ENCODE peak calls at places on chromosomes 13 and 19, in ten cellular contexts. R is heart right ventricle; L is astrocyte; W is aorta; U is ovary; I is IMR-90; E is tibial artery; G is upper lobe of left lung; M is fibroblast of lung; O is CD8-positive, alpha-beta memory T cell. S is an unnamed sample.

GRCh38 chr19:18118420-18119242 is 21.1 kb downstream of the MAST3 start:
- DNase-seq in R (no peak), L (no peak), W (no peak), U (no peak), I (peak; percentile 18), E (no peak), G (no peak), M (peak; percentile 17), O (peak; percentile 18), S (no peak)

GRCh38 chr19:34231439-34231838 is 22.9 kb upstream of the GARRE1 start:
- DNase-seq in R (no peak), L (no peak), W (no peak), U (no peak), I (no peak), E (no peak), G (no peak), M (no peak), O (no peak), S (no peak)

GRCh38 chr13:48192536-48192935 is 40.5 kb upstream of the ITM2B start:
- DNase-seq in R (no peak), L (no peak), W (no peak), U (no peak), I (no peak), E (no peak), G (no peak), M (no peak), O (no peak), S (no peak)

GRCh38 chr13:34156841-34157365 is 339.0 kb downstream of the RFC3 start:
- DNase-seq in R (peak; percentile 48), L (peak; percentile 97), W (peak; percentile 89), U (peak; percentile 57), I (peak; percentile 95), E (peak; percentile 89), G (peak; percentile 87), M (peak; percentile 99), O (no peak), S (peak; percentile 77)

GRCh38 chr19:50994129-50994528 is 7.3 kb downstream of the KLK8 start:
- DNase-seq in R (no peak), L (no peak), W (no peak), U (no peak), I (no peak), E (no peak), G (no peak), M (no peak), O (no peak), S (no peak)

GRCh38 chr19:13152854-13153626 is 2.8 kb downstream of the IER2 start:
- DNase-seq in R (peak; percentile 97), L (peak; percentile 83), W (peak; percentile 99), U (peak; percentile 97), I (peak; percentile 93), E (peak; percentile 97), G (peak; percentile 94), M (peak; percentile 89), O (peak; percentile 97), S (peak; percentile 97)

GRCh38 chr19:19042732-19043274 is 9.4 kb downstream of the ARMC6 start:
- DNase-seq in R (no peak), L (no peak), W (no peak), U (no peak), I (no peak), E (no peak), G (no peak), M (no peak), O (no peak), S (no peak)

GRCh38 chr13:101115762-101116161 is 300.5 kb downstream of the NALCN start:
- DNase-seq in R (no peak), L (no peak), W (no peak), U (no peak), I (no peak), E (no peak), G (no peak), M (peak; percentile 10), O (no peak), S (no peak)

GRCh38 chr19:56309511-56310185 is 5.0 kb downstream of the ZSCAN5A start:
- DNase-seq in R (no peak), L (no peak), W (peak; percentile 87), U (peak; percentile 51), I (peak; percentile 4), E (no peak), G (peak; percentile 73), M (peak; percentile 8), O (peak; percentile 36), S (no peak)

GRCh38 chr19:13959962-13960862 is 7.9 kb downstream of the DCAF15 start:
- DNase-seq in R (no peak), L (no peak), W (peak; percentile 73), U (no peak), I (no peak), E (no peak), G (no peak), M (no peak), O (peak; percentile 36), S (no peak)

GRCh38 chr19:18440421-18440877 is 2.5 kb upstream of the ISYNA1 start:
- DNase-seq in R (no peak), L (no peak), W (no peak), U (peak; percentile 68), I (no peak), E (no peak), G (no peak), M (no peak), O (no peak), S (no peak)

GRCh38 chr13:61795580-61795979 is 379.9 kb upstream of the PCDH20 start:
- DNase-seq in R (no peak), L (no peak), W (no peak), U (no peak), I (no peak), E (no peak), G (no peak), M (no peak), O (no peak), S (no peak)

GRCh38 chr19:8731428-8732169 is 10.2 kb downstream of the OR2Z1 start:
- DNase-seq in R (no peak), L (no peak), W (no peak), U (no peak), I (no peak), E (no peak), G (no peak), M (no peak), O (no peak), S (no peak)

GRCh38 chr19:42468273-42468796 is 25.6 kb upstream of the CXCL17 start:
- DNase-seq in R (no peak), L (peak; percentile 44), W (no peak), U (no peak), I (peak; percentile 62), E (no peak), G (no peak), M (peak; percentile 62), O (no peak), S (no peak)
- H3K4me1 ChIP-seq in R (peaks cover 24% of the 10 kb centered on the region), L (no peaks in the 10 kb centered on the region), W (no peaks in the 10 kb centered on the region), U (no peaks in the 10 kb centered on the region), I (peaks cover 6% of the 10 kb centered on the region), E (no peaks in the 10 kb centered on the region), G (peaks cover 12% of the 10 kb centered on the region), M (no peaks in the 10 kb centered on the region), O (no peaks in the 10 kb centered on the region), S (no peaks in the 10 kb centered on the region)

GRCh38 chr13:67139551-67139950 is 90.6 kb downstream of the PCDH9 start:
- DNase-seq in R (no peak), L (no peak), W (no peak), U (no peak), I (no peak), E (no peak), G (no peak), M (no peak), O (no peak), S (no peak)
- H3K27ac ChIP-seq in R (no peak overlapping the region), L (no peak overlapping the region), W (no peak overlapping the region), U (no peak overlapping the region), I (no peak overlapping the region), E (no peak overlapping the region), G (no peak overlapping the region), M (no peak overlapping the region), O (no peak overlapping the region), S (no peak overlapping the region)

GRCh38 chr19:44958090-44958489 is 2.9 kb downstream of the CLPTM1 start:
- DNase-seq in R (no peak), L (no peak), W (no peak), U (no peak), I (no peak), E (no peak), G (no peak), M (no peak), O (no peak), S (no peak)

GRCh38 chr19:44960906-44961734 is 5.9 kb downstream of the CLPTM1 start:
- DNase-seq in R (no peak), L (no peak), W (no peak), U (no peak), I (no peak), E (no peak), G (no peak), M (no peak), O (no peak), S (no peak)

GRCh38 chr19:44955500-44956439 is 590 bp downstream of the CLPTM1 start:
- DNase-seq in R (no peak), L (no peak), W (no peak), U (no peak), I (no peak), E (no peak), G (no peak), M (peak; percentile 2), O (no peak), S (no peak)

GRCh38 chr19:44961821-44962220 is 6.6 kb downstream of the CLPTM1 start:
- DNase-seq in R (no peak), L (no peak), W (no peak), U (no peak), I (no peak), E (no peak), G (no peak), M (no peak), O (no peak), S (no peak)

DNA sequence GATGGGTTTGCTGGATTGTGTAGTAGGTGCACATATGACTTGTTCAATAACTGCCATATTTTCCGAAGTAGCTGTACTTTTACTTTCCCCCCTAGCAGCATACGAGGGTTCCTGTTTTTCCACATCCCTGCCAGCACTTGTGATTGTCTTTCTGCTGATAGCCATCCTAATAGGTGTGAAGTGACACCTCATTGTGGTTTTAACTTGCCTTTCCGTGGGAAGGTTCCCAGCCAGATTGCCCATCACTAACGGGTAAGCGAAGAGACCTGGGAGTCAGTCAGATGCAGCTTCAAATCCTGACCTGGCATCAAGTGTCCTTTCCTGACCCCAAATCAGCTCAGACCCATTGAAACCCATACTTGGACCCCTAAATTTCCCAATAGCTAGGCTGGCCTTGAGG is 4.5 kb downstream of the CLPTM1 start:
- DNase-seq in R (no peak), L (no peak), W (no peak), U (no peak), I (no peak), E (no peak), G (no peak), M (no peak), O (no peak), S (no peak)
- H3K4me1 ChIP-seq in R (peaks cover 53% of the 10 kb centered on the region), L (peaks cover 10% of the 10 kb centered on the region), W (no peaks in the 10 kb centered on the region), U (peaks cover 11% of the 10 kb centered on the region), I (peaks cover 7% of the 10 kb centered on the region), E (peaks cover 29% of the 10 kb centered on the region), G (peaks cover 18% of the 10 kb centered on the region), M (peaks cover 3% of the 10 kb centered on the region), O (peaks cover 25% of the 10 kb centered on the region), S (peaks cover 17% of the 10 kb centered on the region)

DNA sequence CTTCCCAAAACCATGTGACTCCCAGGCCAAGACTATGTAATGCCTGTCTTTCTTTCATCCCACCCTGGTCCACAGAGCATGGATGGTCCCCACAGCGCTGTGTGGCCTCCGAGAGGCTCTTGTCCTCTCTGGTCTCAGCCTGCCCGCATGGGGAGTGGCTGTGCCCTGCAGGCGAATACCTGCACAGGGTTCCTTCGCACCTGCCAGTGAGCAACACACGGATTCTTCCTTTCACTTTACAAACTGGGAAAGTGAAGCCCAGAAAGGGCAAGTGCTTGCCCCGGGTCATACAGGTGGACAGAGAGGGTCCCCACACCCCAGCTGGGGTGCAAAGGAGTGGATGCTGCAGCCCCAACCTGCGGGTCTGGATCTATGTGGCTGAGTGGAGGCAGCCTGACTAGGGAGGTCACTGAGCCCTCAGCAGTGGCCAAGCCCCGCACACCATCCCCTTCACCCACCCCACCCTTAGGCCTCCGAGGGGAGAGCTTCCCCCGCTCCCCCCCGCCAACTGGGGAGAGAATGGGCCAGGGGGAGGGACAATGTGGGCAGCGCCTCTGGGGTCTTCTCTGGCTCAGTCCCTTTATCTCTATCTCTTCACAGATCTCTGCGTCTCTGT is 747 bp upstream of the MARK4 start:
- DNase-seq in R (no peak), L (no peak), W (no peak), U (no peak), I (no peak), E (no peak), G (no peak), M (no peak), O (no peak), S (no peak)
- H3K27ac ChIP-seq in R (no peak overlapping the region), L (no peak overlapping the region), W (no peak overlapping the region), U (peak overlapping the region; percentile 79), I (peak overlapping the region; percentile 61), E (peak overlapping the region; percentile 82), G (no peak overlapping the region), M (no peak overlapping the region), O (peak overlapping the region; percentile 33), S (peak overlapping the region; percentile 88)

S was measured in breast epithelium.